ENCODE peak calls at places on chromosome 22, in nine cellular contexts. One of them, this sample, is unnamed.

GRCh38 chr22:42262964-42263363 is 7.5 kb downstream of the TCF20 start:
- DNase-seq in HCT116: no peak
- DNase-seq in A549: no peak
- DNase-seq in WTC11: no peak
- DNase-seq in K562: no peak
- DNase-seq in SK-N-SH: no peak
- DNase-seq in endothelial cell of umbilical vein: no peak
- DNase-seq in H1: no peak
- DNase-seq in GM12878: peak
- DNase-seq in this sample: no peak

GRCh38 chr22:20656902-20657836 is 116.7 kb upstream of the SERPIND1 start:
- DNase-seq in GM12878: no peak
- DNase-seq in WTC11: no peak
- DNase-seq in endothelial cell of umbilical vein: no peak
- DNase-seq in H1: peak
- DNase-seq in K562: peak
- DNase-seq in A549: no peak
- DNase-seq in HCT116: peak
- DNase-seq in SK-N-SH: no peak
- DNase-seq in this sample: peak

GRCh38 chr22:28952857-28953256 is 69.5 kb downstream of the ZNRF3 start:
- DNase-seq in GM12878: no peak
- DNase-seq in A549: no peak
- DNase-seq in endothelial cell of umbilical vein: no peak
- DNase-seq in K562: no peak
- DNase-seq in WTC11: no peak
- DNase-seq in SK-N-SH: no peak
- DNase-seq in HCT116: no peak
- DNase-seq in H1: no peak
- DNase-seq in this sample: no peak

GRCh38 chr22:32031466-32031865 is 11.6 kb upstream of the SLC5A1 start:
- DNase-seq in SK-N-SH: no peak
- DNase-seq in H1: no peak
- DNase-seq in HCT116: no peak
- DNase-seq in K562: no peak
- DNase-seq in WTC11: no peak
- DNase-seq in A549: no peak
- DNase-seq in GM12878: no peak
- DNase-seq in endothelial cell of umbilical vein: no peak
- DNase-seq in this sample: no peak

GRCh38 chr22:31177420-31178162 is 17.6 kb downstream of the RNF185 start:
- DNase-seq in SK-N-SH: no peak
- DNase-seq in K562: no peak
- DNase-seq in HCT116: no peak
- DNase-seq in H1: no peak
- DNase-seq in GM12878: no peak
- DNase-seq in endothelial cell of umbilical vein: no peak
- DNase-seq in WTC11: no peak
- DNase-seq in A549: no peak
- DNase-seq in this sample: no peak

GRCh38 chr22:37904572-37905533 is 1.2 kb upstream of the MICALL1 start:
- DNase-seq in WTC11: no peak
- DNase-seq in K562: peak
- DNase-seq in H1: peak
- DNase-seq in GM12878: no peak
- DNase-seq in endothelial cell of umbilical vein: peak
- DNase-seq in A549: peak
- DNase-seq in SK-N-SH: peak
- DNase-seq in HCT116: peak
- DNase-seq in this sample: peak

GRCh38 chr22:45760682-45761081 is 89.0 kb downstream of the ATXN10 start:
- DNase-seq in A549: no peak
- DNase-seq in SK-N-SH: no peak
- DNase-seq in K562: no peak
- DNase-seq in WTC11: no peak
- DNase-seq in HCT116: no peak
- DNase-seq in endothelial cell of umbilical vein: no peak
- DNase-seq in GM12878: no peak
- DNase-seq in H1: no peak
- DNase-seq in this sample: no peak

GRCh38 chr22:11627798-11628650 is 3900.0 kb upstream of the OR11H1 start:
- DNase-seq in SK-N-SH: peak
- DNase-seq in HCT116: no peak
- DNase-seq in WTC11: no peak
- DNase-seq in K562: no peak
- DNase-seq in endothelial cell of umbilical vein: no peak
- DNase-seq in H1: no peak
- DNase-seq in GM12878: no peak
- DNase-seq in A549: no peak
- DNase-seq in this sample: no peak

DNA sequence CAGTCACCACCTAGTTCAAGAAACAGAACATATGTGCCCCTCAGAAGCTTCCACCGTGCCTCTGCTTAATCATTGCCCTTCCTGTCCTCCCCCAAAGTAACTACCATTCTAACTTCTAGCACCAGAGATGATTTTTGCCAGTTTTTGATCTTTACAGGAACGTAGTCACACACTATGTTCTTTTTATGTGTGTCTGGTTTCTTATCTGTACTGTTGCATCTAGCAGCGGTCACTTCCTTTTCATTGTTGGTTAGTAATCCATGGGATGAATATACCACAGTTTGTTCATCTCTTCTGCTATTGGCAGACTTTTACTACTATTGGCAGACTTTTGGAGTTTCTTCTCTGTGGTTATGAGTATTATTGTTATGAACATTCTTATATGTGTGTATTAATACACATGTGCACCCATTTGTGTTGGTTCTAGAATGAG is 34.6 kb downstream of the SPECC1L start:
- DNase-seq in GM12878: no peak
- DNase-seq in K562: no peak
- DNase-seq in A549: no peak
- DNase-seq in endothelial cell of umbilical vein: peak
- DNase-seq in SK-N-SH: no peak
- DNase-seq in WTC11: no peak
- DNase-seq in HCT116: no peak
- DNase-seq in H1: no peak
- DNase-seq in this sample: peak
- TF ChIP-seq MAX in GM12878: no peak
- TF ChIP-seq MAX in K562: no peak
- TF ChIP-seq MAX in A549: no peak
- TF ChIP-seq MAX in endothelial cell of umbilical vein: no peak
- TF ChIP-seq MAX in SK-N-SH: no peak
- TF ChIP-seq MAX in WTC11: no peak
- TF ChIP-seq MAX in HCT116: no peak
- TF ChIP-seq MAX in H1: no peak
- TF ChIP-seq MAX in this sample: no peak

GRCh38 chr22:44495629-44496028 is 2.4 kb downstream of the RTL6 start:
- DNase-seq in HCT116: no peak
- DNase-seq in SK-N-SH: no peak
- DNase-seq in A549: no peak
- DNase-seq in GM12878: no peak
- DNase-seq in H1: no peak
- DNase-seq in WTC11: no peak
- DNase-seq in endothelial cell of umbilical vein: no peak
- DNase-seq in K562: no peak
- DNase-seq in this sample: no peak

GRCh38 chr22:44497904-44498242 is at the start of gene RTL6:
- DNase-seq in A549: no peak
- DNase-seq in HCT116: peak
- DNase-seq in endothelial cell of umbilical vein: no peak
- DNase-seq in GM12878: no peak
- DNase-seq in H1: no peak
- DNase-seq in K562: no peak
- DNase-seq in SK-N-SH: no peak
- DNase-seq in WTC11: no peak
- DNase-seq in this sample: no peak

GRCh38 chr22:44497218-44497903 is 672 bp downstream of the RTL6 start:
- DNase-seq in SK-N-SH: peak
- DNase-seq in WTC11: peak
- DNase-seq in A549: no peak
- DNase-seq in HCT116: no peak
- DNase-seq in H1: peak
- DNase-seq in K562: no peak
- DNase-seq in GM12878: no peak
- DNase-seq in endothelial cell of umbilical vein: peak
- DNase-seq in this sample: peak

GRCh38 chr22:44496844-44497217 is 1.2 kb downstream of the RTL6 start:
- DNase-seq in GM12878: no peak
- DNase-seq in WTC11: no peak
- DNase-seq in K562: no peak
- DNase-seq in H1: no peak
- DNase-seq in HCT116: no peak
- DNase-seq in SK-N-SH: no peak
- DNase-seq in A549: no peak
- DNase-seq in endothelial cell of umbilical vein: no peak
- DNase-seq in this sample: no peak

DNA sequence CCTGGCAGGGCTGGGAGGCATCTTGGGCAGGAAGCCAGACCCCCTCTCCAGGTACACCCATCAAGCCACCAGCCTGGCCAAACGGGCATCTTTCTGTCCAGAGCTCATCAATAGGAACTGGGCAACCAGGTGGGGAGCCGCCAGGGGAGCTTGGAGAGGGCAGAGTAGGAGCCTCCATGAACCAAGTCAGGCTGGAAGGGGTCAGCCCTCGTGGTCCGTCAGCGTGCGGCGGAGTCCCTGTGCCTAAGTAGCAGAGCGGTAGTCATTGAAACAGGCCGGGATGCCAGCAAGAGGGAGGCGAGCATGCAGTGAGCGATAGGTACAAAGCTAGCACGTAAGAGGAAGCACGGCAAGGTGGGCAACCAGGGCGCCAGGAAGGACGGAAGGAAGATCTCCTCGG is 1.7 kb downstream of the RTL6 start:
- DNase-seq in GM12878: no peak
- DNase-seq in HCT116: no peak
- DNase-seq in H1: no peak
- DNase-seq in endothelial cell of umbilical vein: no peak
- DNase-seq in K562: no peak
- DNase-seq in WTC11: no peak
- DNase-seq in A549: no peak
- DNase-seq in SK-N-SH: no peak
- DNase-seq in this sample: no peak
- TF ChIP-seq MAX in GM12878: no peak
- TF ChIP-seq MAX in HCT116: no peak
- TF ChIP-seq MAX in H1: no peak
- TF ChIP-seq MAX in endothelial cell of umbilical vein: no peak
- TF ChIP-seq MAX in K562: no peak
- TF ChIP-seq MAX in WTC11: no peak
- TF ChIP-seq MAX in A549: no peak
- TF ChIP-seq MAX in SK-N-SH: no peak
- TF ChIP-seq MAX in this sample: no peak

GRCh38 chr22:39522567-39523300 is 2.4 kb downstream of the ATF4 start:
- DNase-seq in A549: peak
- DNase-seq in GM12878: no peak
- DNase-seq in WTC11: no peak
- DNase-seq in HCT116: no peak
- DNase-seq in SK-N-SH: peak
- DNase-seq in endothelial cell of umbilical vein: peak
- DNase-seq in H1: no peak
- DNase-seq in K562: no peak
- DNase-seq in this sample: no peak

GRCh38 chr22:39524089-39524752 is 3.9 kb downstream of the ATF4 start:
- DNase-seq in HCT116: no peak
- DNase-seq in K562: no peak
- DNase-seq in H1: no peak
- DNase-seq in WTC11: no peak
- DNase-seq in SK-N-SH: no peak
- DNase-seq in A549: no peak
- DNase-seq in endothelial cell of umbilical vein: no peak
- DNase-seq in GM12878: no peak
- DNase-seq in this sample: no peak

GRCh38 chr22:39526736-39527171 is 5.8 kb downstream of the RPS19BP1 start:
- DNase-seq in GM12878: no peak
- DNase-seq in SK-N-SH: no peak
- DNase-seq in A549: no peak
- DNase-seq in WTC11: no peak
- DNase-seq in H1: no peak
- DNase-seq in endothelial cell of umbilical vein: no peak
- DNase-seq in K562: no peak
- DNase-seq in HCT116: no peak
- DNase-seq in this sample: peak

GRCh38 chr22:39525658-39525975 is 5.3 kb downstream of the ATF4 start:
- DNase-seq in K562: no peak
- DNase-seq in HCT116: no peak
- DNase-seq in endothelial cell of umbilical vein: no peak
- DNase-seq in WTC11: no peak
- DNase-seq in SK-N-SH: no peak
- DNase-seq in A549: no peak
- DNase-seq in H1: no peak
- DNase-seq in GM12878: no peak
- DNase-seq in this sample: no peak

DNA sequence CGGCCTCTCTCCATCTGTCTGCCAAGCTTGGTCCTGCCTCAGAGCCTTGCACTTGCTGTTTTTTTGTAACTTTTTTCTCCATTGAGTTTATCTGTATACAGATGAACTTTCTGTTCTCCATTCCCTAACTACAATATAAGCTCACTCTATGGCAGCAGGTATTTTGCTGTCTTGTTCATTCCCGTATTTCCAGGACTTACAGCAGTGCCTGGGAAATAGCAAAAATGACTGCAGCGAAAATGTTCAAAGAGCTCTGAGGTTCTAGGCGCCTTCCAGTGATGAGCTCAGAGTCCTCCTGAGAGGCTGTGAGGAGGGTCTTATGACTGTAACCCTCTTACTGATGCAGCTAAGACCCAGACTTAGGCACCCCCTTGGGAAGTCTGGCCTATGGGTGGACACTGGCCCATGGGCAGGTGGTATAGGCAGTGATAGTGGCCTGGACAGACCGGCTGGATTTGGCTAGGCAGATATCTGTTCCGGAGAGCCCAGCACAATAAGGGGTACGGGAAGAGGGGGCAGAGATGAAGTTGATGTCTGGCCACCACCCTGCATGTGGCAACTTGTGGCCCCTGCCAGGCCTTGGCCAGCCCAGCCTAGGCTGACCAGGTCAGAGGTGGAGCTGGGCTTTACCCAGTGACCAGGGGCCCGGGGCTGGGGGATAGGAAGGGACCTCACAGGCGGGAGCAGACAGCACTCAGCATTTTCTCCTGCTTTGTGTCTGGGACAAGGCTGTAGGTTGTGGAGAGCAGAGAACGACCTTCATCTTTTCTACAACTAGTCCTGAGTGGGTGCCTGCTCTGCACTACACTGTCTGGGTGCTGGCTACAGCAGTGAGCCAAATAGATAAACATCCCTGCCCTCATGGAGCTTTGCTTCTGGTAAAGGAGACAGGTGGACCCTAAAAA is 4.6 kb downstream of the ATF4 start:
- DNase-seq in endothelial cell of umbilical vein: no peak
- DNase-seq in K562: no peak
- DNase-seq in H1: no peak
- DNase-seq in GM12878: no peak
- DNase-seq in SK-N-SH: no peak
- DNase-seq in HCT116: no peak
- DNase-seq in A549: no peak
- DNase-seq in WTC11: no peak
- DNase-seq in this sample: no peak
- TF ChIP-seq MAX in endothelial cell of umbilical vein: no peak
- TF ChIP-seq MAX in K562: no peak
- TF ChIP-seq MAX in H1: no peak
- TF ChIP-seq MAX in GM12878: no peak
- TF ChIP-seq MAX in SK-N-SH: no peak
- TF ChIP-seq MAX in HCT116: no peak
- TF ChIP-seq MAX in A549: no peak
- TF ChIP-seq MAX in WTC11: no peak
- TF ChIP-seq MAX in this sample: no peak

DNA sequence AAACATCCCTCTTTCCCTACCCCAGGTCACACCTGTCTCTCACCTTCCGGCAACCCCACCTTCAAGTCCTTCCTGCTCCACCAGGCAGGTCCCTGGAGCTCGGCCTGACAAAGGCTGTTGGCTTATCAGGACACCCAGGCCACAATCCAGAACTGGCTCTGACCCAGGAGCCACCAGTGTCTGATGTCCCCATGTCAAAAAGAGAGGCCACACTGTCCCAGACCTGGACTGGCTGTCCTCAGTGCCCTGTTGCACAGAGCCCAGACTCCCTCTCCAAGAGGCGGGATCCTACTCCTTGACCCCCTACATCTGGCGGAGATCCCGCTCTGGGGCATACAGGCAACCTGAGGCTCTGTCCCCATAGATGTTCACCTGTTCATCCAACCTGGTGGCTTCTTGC is 116.0 kb downstream of the MN1 start:
- DNase-seq in H1: no peak
- DNase-seq in SK-N-SH: no peak
- DNase-seq in WTC11: no peak
- DNase-seq in HCT116: no peak
- DNase-seq in endothelial cell of umbilical vein: no peak
- DNase-seq in GM12878: no peak
- DNase-seq in K562: peak
- DNase-seq in A549: no peak
- DNase-seq in this sample: no peak
- TF ChIP-seq MAX in H1: no peak
- TF ChIP-seq MAX in SK-N-SH: no peak
- TF ChIP-seq MAX in WTC11: no peak
- TF ChIP-seq MAX in HCT116: no peak
- TF ChIP-seq MAX in endothelial cell of umbilical vein: no peak
- TF ChIP-seq MAX in GM12878: no peak
- TF ChIP-seq MAX in K562: no peak
- TF ChIP-seq MAX in A549: no peak
- TF ChIP-seq MAX in this sample: no peak

This sample was measured in NB4.